ENCODE peak calls at places on chromosome 2, in four cellular contexts. P, D, Q and T are unnamed samples.

GRCh38 chr2:147632193-147632592 is 212.6 kb upstream of the ACVR2A start:
- DNase-seq in D (no peak), P (no peak), Q (no peak), T (no peak)

GRCh38 chr2:183162362-183162761 is 38.1 kb downstream of the NUP35 start:
- DNase-seq in P (no peak), Q (no peak), D (no peak), T (no peak)

GRCh38 chr2:162233197-162233596 is 10.0 kb downstream of the FAP start:
- DNase-seq in P (no peak), Q (no peak), D (no peak), T (no peak)

GRCh38 chr2:157930728-157931127 is 54.6 kb upstream of the ACVR1 start:
- DNase-seq in D (no peak), Q (no peak), P (no peak), T (no peak)

GRCh38 chr2:23699526-23699925 is 227.4 kb downstream of the ATAD2B start:
- DNase-seq in P (no peak), D (no peak), Q (no peak), T (no peak)

GRCh38 chr2:50529600-50530218 is 502.2 kb downstream of the NRXN1 start:
- DNase-seq in P (peak; percentile 36), D (no peak), Q (peak; percentile 48), T (peak; percentile 29)

GRCh38 chr2:121731366-121731765 is 5.3 kb downstream of the NIFK start:
- DNase-seq in P (no peak), Q (no peak), D (no peak), T (no peak)

GRCh38 chr2:95677346-95677745 is 85.5 kb downstream of the TRIM43 start:
- DNase-seq in P (no peak), Q (no peak), D (no peak), T (no peak)

GRCh38 chr2:175929850-175930249 is 72.2 kb downstream of the LNPK start:
- DNase-seq in D (no peak), Q (no peak), P (no peak), T (no peak)

GRCh38 chr2:125172181-125172580 is 1147.1 kb downstream of the CNTNAP5 start:
- DNase-seq in Q (no peak), P (no peak), D (no peak), T (no peak)

GRCh38 chr2:203650860-203651613 is 55.4 kb upstream of the CD28 start:
- DNase-seq in D (no peak), P (peak; percentile 17), Q (peak; percentile 98), T (no peak)

GRCh38 chr2:166593403-166593802 is 99.4 kb upstream of the SCN7A start:
- DNase-seq in D (no peak), Q (no peak), P (no peak), T (no peak)

GRCh38 chr2:162037886-162038285 is 36.1 kb downstream of the DPP4 start:
- DNase-seq in P (no peak), Q (no peak), D (no peak), T (no peak)

GRCh38 chr2:127011136-127011740 is 95.7 kb downstream of the BIN1 start:
- DNase-seq in Q (no peak), P (no peak), D (no peak), T (no peak)

GRCh38 chr2:233384811-233385488 is 30.7 kb downstream of the DGKD start:
- DNase-seq in P (no peak), Q (no peak), D (no peak), T (no peak)

GRCh38 chr2:132824716-132825115 is 154.7 kb upstream of the LYPD1 start:
- DNase-seq in Q (no peak), P (no peak), D (no peak), T (no peak)
- TF ChIP-seq ELF4 in Q (no peak), P (no peak), D (no peak), T (no peak)

GRCh38 chr2:201959626-201960025 is 74.0 kb upstream of the FZD7 start:
- DNase-seq in D (no peak), Q (no peak), P (no peak), T (no peak)
- TF ChIP-seq ELF4 in D (no peak), Q (no peak), P (no peak), T (no peak)

GRCh38 chr2:69464575-69464974 is 27.3 kb upstream of the NFU1 start:
- DNase-seq in Q (no peak), D (no peak), P (no peak), T (no peak)
- TF ChIP-seq ELF4 in Q (no peak), D (no peak), P (no peak), T (no peak)

GRCh38 chr2:216922170-216922780 is 62.4 kb upstream of the TNP1 start:
- DNase-seq in P (no peak), Q (no peak), D (no peak), T (no peak)
- TF ChIP-seq ELF4 in P (no peak), Q (no peak), D (no peak), T (no peak)

GRCh38 chr2:36459725-36460137 is 104.2 kb downstream of the CRIM1 start:
- DNase-seq in D (peak; percentile 46), P (peak; percentile 26), Q (peak; percentile 88), T (no peak)
- TF ChIP-seq ELF4 in D (no peak), P (no peak), Q (no peak), T (no peak)

GRCh38 chr2:71945133-71945959 is 202.3 kb downstream of the CYP26B1 start:
- DNase-seq in P (no peak), D (no peak), Q (no peak), T (no peak)

GRCh38 chr2:71940695-71941094 is 207.0 kb downstream of the CYP26B1 start:
- DNase-seq in D (no peak), Q (no peak), P (peak; percentile 3), T (no peak)

GRCh38 chr2:71943238-71944182 is 204.2 kb downstream of the CYP26B1 start:
- DNase-seq in P (no peak), Q (no peak), D (no peak), T (no peak)

GRCh38 chr2:71941731-71942575 is 205.7 kb downstream of the CYP26B1 start:
- DNase-seq in P (no peak), D (no peak), Q (no peak), T (no peak)

DNA sequence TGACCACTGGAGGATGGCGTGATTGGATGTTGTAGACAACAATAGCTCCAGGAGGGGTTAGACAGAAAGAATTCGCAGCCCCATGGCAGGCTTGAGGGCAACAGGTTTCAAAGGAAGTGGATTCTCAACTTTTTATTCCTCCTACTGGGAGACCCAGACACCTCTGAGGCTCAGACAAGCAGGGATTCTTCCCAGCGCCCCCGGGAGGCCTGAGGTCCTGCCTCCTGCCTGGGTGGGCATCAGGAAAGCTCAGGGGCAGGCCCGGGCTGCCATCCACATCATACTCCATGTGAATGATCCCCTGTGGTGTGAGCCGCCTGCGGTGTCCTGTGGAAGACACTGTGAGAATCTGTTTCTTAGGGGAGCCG is 203.5 kb downstream of the CYP26B1 start:
- DNase-seq in D (no peak), P (no peak), Q (no peak), T (no peak)
- TF ChIP-seq ELF4 in D (no peak), P (no peak), Q (no peak), T (no peak)

GRCh38 chr2:18516112-18516511 is 44.3 kb downstream of the RDH14 start:
- DNase-seq in D (no peak), P (no peak), Q (no peak), T (no peak)

GRCh38 chr2:18521084-18521483 is 39.4 kb downstream of the RDH14 start:
- DNase-seq in D (no peak), Q (no peak), P (no peak), T (no peak)

GRCh38 chr2:18519991-18520604 is 40.4 kb downstream of the RDH14 start:
- DNase-seq in Q (no peak), D (no peak), P (no peak), T (no peak)

GRCh38 chr2:18520605-18521031 is 39.8 kb downstream of the RDH14 start:
- DNase-seq in P (peak; percentile 77), D (peak; percentile 85), Q (peak; percentile 71), T (peak; percentile 77)

GRCh38 chr2:18518116-18519111 is 42.0 kb downstream of the RDH14 start:
- DNase-seq in P (no peak), Q (peak; percentile 10), D (no peak), T (no peak)
- TF ChIP-seq ELF4 in P (no peak), Q (no peak), D (no peak), T (no peak)

GRCh38 chr2:192827735-192828134 is 633.0 kb upstream of the TMEFF2 start:
- DNase-seq in D (peak; percentile 9), P (no peak), Q (no peak), T (no peak)

GRCh38 chr2:192828175-192828574 is 633.4 kb upstream of the TMEFF2 start:
- DNase-seq in Q (no peak), D (no peak), P (no peak), T (no peak)

DNA sequence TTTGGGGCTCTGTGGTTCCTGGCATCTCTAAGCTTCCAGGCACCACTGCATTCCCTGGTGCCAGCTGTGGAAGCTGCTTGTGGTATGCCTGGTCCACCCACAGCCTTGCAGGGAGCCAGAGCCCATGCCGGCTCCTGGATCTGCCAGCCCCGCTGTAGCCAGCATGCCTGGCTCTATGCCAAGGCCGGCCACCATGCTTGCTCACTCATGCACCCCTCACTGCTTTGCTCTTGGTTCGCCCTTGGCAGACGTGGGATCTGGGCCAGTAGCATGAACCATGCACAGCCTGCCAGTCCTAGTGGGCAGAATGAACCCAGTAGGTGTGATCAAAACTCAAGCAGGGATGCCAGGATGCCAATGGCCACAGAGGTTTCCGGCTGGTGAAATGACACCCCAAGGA is 634.2 kb upstream of the TMEFF2 start:
- DNase-seq in P (no peak), Q (no peak), D (no peak), T (no peak)
- TF ChIP-seq ELF4 in P (no peak), Q (no peak), D (no peak), T (no peak)

GRCh38 chr2:45869165-45869501 is 217.7 kb downstream of the PRKCE start:
- DNase-seq in D (no peak), Q (no peak), P (no peak), T (no peak)
- TF ChIP-seq ELF4 in D (no peak), Q (no peak), P (no peak), T (no peak)